ENCODE peak calls at places on chromosomes 3 and 15, in six cellular contexts. One of them, this sample, is unnamed.

GRCh38 chr3:171916888-171917287 is 73.7 kb downstream of the TMEM212 start:
- DNase-seq in breast epithelium: no peak
- DNase-seq in GM23338: no peak
- DNase-seq in GM12891: no peak
- DNase-seq in spleen: no peak
- DNase-seq in upper lobe of left lung: no peak
- DNase-seq in this sample: no peak

GRCh38 chr15:98391568-98391967 is 256.8 kb upstream of the IGF1R start:
- DNase-seq in breast epithelium: no peak
- DNase-seq in GM23338: no peak
- DNase-seq in GM12891: no peak
- DNase-seq in spleen: no peak
- DNase-seq in upper lobe of left lung: no peak
- DNase-seq in this sample: no peak

GRCh38 chr3:16468114-16469098 is 45.1 kb downstream of the RFTN1 start:
- DNase-seq in breast epithelium: no peak
- DNase-seq in GM23338: no peak
- DNase-seq in GM12891: no peak
- DNase-seq in spleen: no peak
- DNase-seq in upper lobe of left lung: no peak
- DNase-seq in this sample: no peak

GRCh38 chr3:42061711-42062408 is 29.3 kb upstream of the TRAK1 start:
- DNase-seq in breast epithelium: no peak
- DNase-seq in GM23338: peak
- DNase-seq in GM12891: no peak
- DNase-seq in spleen: no peak
- DNase-seq in upper lobe of left lung: no peak
- DNase-seq in this sample: peak

GRCh38 chr15:98611031-98611430 is 37.3 kb upstream of the IGF1R start:
- DNase-seq in breast epithelium: no peak
- DNase-seq in GM23338: no peak
- DNase-seq in GM12891: no peak
- DNase-seq in spleen: no peak
- DNase-seq in upper lobe of left lung: no peak
- DNase-seq in this sample: no peak

GRCh38 chr3:134360046-134360445 is 14.2 kb downstream of the AMOTL2 start:
- DNase-seq in breast epithelium: no peak
- DNase-seq in GM23338: no peak
- DNase-seq in GM12891: no peak
- DNase-seq in spleen: peak
- DNase-seq in upper lobe of left lung: peak
- DNase-seq in this sample: no peak

GRCh38 chr15:48782911-48783310 is 28.0 kb downstream of the CEP152 start:
- DNase-seq in breast epithelium: no peak
- DNase-seq in GM23338: no peak
- DNase-seq in GM12891: no peak
- DNase-seq in spleen: no peak
- DNase-seq in upper lobe of left lung: no peak
- DNase-seq in this sample: no peak

GRCh38 chr15:42919794-42920280 is 741 bp downstream of the TTBK2 start:
- DNase-seq in breast epithelium: no peak
- DNase-seq in GM23338: peak
- DNase-seq in GM12891: no peak
- DNase-seq in spleen: no peak
- DNase-seq in upper lobe of left lung: no peak
- DNase-seq in this sample: no peak

GRCh38 chr3:66822059-66823009 is 175.8 kb upstream of the KBTBD8 start:
- DNase-seq in breast epithelium: peak
- DNase-seq in GM23338: peak
- DNase-seq in GM12891: peak
- DNase-seq in spleen: no peak
- DNase-seq in upper lobe of left lung: no peak
- DNase-seq in this sample: peak

GRCh38 chr15:80777137-80777536 is 2.0 kb upstream of the CEMIP start:
- DNase-seq in breast epithelium: no peak
- DNase-seq in GM23338: no peak
- DNase-seq in GM12891: no peak
- DNase-seq in spleen: no peak
- DNase-seq in upper lobe of left lung: no peak
- DNase-seq in this sample: no peak

GRCh38 chr15:72341361-72341760 is 21.4 kb upstream of the CELF6 start:
- DNase-seq in breast epithelium: no peak
- DNase-seq in GM23338: peak
- DNase-seq in GM12891: no peak
- DNase-seq in spleen: no peak
- DNase-seq in upper lobe of left lung: no peak
- DNase-seq in this sample: no peak

GRCh38 chr15:48865387-48866079 is 12.4 kb upstream of the EID1 start:
- DNase-seq in breast epithelium: no peak
- DNase-seq in GM23338: peak
- DNase-seq in GM12891: no peak
- DNase-seq in spleen: no peak
- DNase-seq in upper lobe of left lung: no peak
- DNase-seq in this sample: no peak

GRCh38 chr15:36938131-36938530 is 162.2 kb downstream of the MEIS2 start:
- DNase-seq in breast epithelium: no peak
- DNase-seq in GM23338: no peak
- DNase-seq in GM12891: no peak
- DNase-seq in spleen: no peak
- DNase-seq in upper lobe of left lung: no peak
- DNase-seq in this sample: no peak

GRCh38 chr3:177589041-177589650 is 391.9 kb upstream of the TBL1XR1 start:
- DNase-seq in breast epithelium: no peak
- DNase-seq in GM23338: no peak
- DNase-seq in GM12891: no peak
- DNase-seq in spleen: no peak
- DNase-seq in upper lobe of left lung: no peak
- DNase-seq in this sample: no peak

GRCh38 chr3:58585994-58586393 is 8.8 kb upstream of the FAM107A start:
- DNase-seq in breast epithelium: no peak
- DNase-seq in GM23338: no peak
- DNase-seq in GM12891: no peak
- DNase-seq in spleen: no peak
- DNase-seq in upper lobe of left lung: no peak
- DNase-seq in this sample: no peak

GRCh38 chr3:14296352-14296751 is 106.1 kb upstream of the SLC6A6 start:
- DNase-seq in breast epithelium: no peak
- DNase-seq in GM23338: no peak
- DNase-seq in GM12891: no peak
- DNase-seq in spleen: no peak
- DNase-seq in upper lobe of left lung: no peak
- DNase-seq in this sample: no peak

GRCh38 chr3:42036483-42036823 is 54.7 kb upstream of the TRAK1 start:
- DNase-seq in breast epithelium: no peak
- DNase-seq in GM23338: no peak
- DNase-seq in GM12891: no peak
- DNase-seq in spleen: no peak
- DNase-seq in upper lobe of left lung: no peak
- DNase-seq in this sample: no peak

GRCh38 chr3:46380471-46381215 is 9.9 kb downstream of the CCR5 start:
- DNase-seq in breast epithelium: no peak
- DNase-seq in GM23338: no peak
- DNase-seq in GM12891: no peak
- DNase-seq in spleen: no peak
- DNase-seq in upper lobe of left lung: no peak
- DNase-seq in this sample: no peak
- TF ChIP-seq POLR2AphosphoS5 in breast epithelium: no peak
- TF ChIP-seq POLR2AphosphoS5 in GM23338: no peak
- TF ChIP-seq POLR2AphosphoS5 in GM12891: no peak
- TF ChIP-seq POLR2AphosphoS5 in spleen: no peak
- TF ChIP-seq POLR2AphosphoS5 in upper lobe of left lung: no peak
- TF ChIP-seq POLR2AphosphoS5 in this sample: no peak

GRCh38 chr3:24591661-24592555 is 97.3 kb upstream of the THRB start:
- DNase-seq in breast epithelium: no peak
- DNase-seq in GM23338: no peak
- DNase-seq in GM12891: no peak
- DNase-seq in spleen: no peak
- DNase-seq in upper lobe of left lung: no peak
- DNase-seq in this sample: no peak
- TF ChIP-seq POLR2AphosphoS5 in breast epithelium: no peak
- TF ChIP-seq POLR2AphosphoS5 in GM23338: no peak
- TF ChIP-seq POLR2AphosphoS5 in GM12891: no peak
- TF ChIP-seq POLR2AphosphoS5 in spleen: no peak
- TF ChIP-seq POLR2AphosphoS5 in upper lobe of left lung: no peak
- TF ChIP-seq POLR2AphosphoS5 in this sample: no peak

GRCh38 chr3:168622795-168623194 is 527.1 kb upstream of the GOLIM4 start:
- DNase-seq in breast epithelium: no peak
- DNase-seq in GM23338: no peak
- DNase-seq in GM12891: no peak
- DNase-seq in spleen: no peak
- DNase-seq in upper lobe of left lung: no peak
- DNase-seq in this sample: no peak
- TF ChIP-seq POLR2AphosphoS5 in breast epithelium: no peak
- TF ChIP-seq POLR2AphosphoS5 in GM23338: no peak
- TF ChIP-seq POLR2AphosphoS5 in GM12891: no peak
- TF ChIP-seq POLR2AphosphoS5 in spleen: no peak
- TF ChIP-seq POLR2AphosphoS5 in upper lobe of left lung: no peak
- TF ChIP-seq POLR2AphosphoS5 in this sample: no peak

DNA sequence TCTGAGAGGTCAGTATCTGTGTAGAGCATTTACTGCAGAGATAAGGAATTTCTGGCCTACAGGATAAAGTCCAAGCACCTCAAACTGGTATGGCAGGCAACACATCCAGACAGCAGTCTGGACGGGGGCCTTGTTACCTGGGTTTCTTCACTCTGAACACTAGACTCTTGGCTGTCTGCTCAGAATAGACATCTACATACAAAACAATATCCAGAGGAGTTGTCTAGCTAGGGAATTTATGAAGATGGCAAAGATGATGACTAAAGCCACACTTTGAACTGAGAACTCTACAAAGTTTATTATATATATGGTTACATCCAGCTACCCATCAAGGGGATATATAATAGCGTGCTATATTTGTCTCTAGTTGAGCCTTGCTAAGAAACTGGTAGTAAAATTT is 42.1 kb upstream of the CLRN1 start:
- DNase-seq in breast epithelium: no peak
- DNase-seq in GM23338: no peak
- DNase-seq in GM12891: no peak
- DNase-seq in spleen: no peak
- DNase-seq in upper lobe of left lung: no peak
- DNase-seq in this sample: no peak
- TF ChIP-seq POLR2AphosphoS5 in breast epithelium: no peak
- TF ChIP-seq POLR2AphosphoS5 in GM23338: no peak
- TF ChIP-seq POLR2AphosphoS5 in GM12891: no peak
- TF ChIP-seq POLR2AphosphoS5 in spleen: no peak
- TF ChIP-seq POLR2AphosphoS5 in upper lobe of left lung: no peak
- TF ChIP-seq POLR2AphosphoS5 in this sample: no peak

DNA sequence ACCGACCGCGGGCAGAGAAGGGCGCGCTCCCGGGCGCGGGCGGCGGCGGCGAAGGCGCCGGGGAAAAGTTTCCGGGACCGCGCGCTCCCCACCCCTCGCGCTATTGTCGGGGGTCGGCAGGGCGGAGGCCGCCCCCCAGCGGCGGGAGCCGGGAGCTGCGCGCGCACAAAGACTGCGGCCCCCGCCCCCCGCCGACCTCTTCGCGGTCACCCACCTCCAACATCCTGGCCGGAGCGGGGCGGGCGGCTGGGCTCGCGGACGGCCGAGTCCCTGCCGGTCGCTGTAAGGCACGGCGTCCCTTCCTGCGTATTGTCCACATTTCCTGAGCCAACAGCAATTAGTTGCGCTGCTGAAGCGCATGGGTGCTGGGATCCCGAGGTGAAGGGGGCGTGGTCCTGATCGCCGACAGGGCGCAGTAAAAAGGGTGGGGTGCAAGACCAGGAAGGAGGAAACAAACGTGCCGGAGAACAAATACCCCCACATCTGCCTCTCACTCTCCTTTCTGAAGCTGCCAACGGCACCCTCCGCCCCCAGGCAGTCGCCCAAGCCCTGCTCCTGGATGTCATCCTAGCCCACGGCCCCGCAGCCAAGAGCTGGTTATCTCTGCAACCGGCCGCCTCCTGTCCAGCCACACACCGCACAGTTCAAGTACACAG is at the start of gene TMEM44:
- DNase-seq in breast epithelium: peak
- DNase-seq in GM23338: peak
- DNase-seq in GM12891: peak
- DNase-seq in spleen: peak
- DNase-seq in upper lobe of left lung: peak
- DNase-seq in this sample: peak
- TF ChIP-seq POLR2AphosphoS5 in breast epithelium: peak
- TF ChIP-seq POLR2AphosphoS5 in GM23338: peak
- TF ChIP-seq POLR2AphosphoS5 in GM12891: no peak
- TF ChIP-seq POLR2AphosphoS5 in spleen: peak
- TF ChIP-seq POLR2AphosphoS5 in upper lobe of left lung: peak
- TF ChIP-seq POLR2AphosphoS5 in this sample: peak